ENCODE peak calls at places on chromosome 6, in five cellular contexts. G is AG09309, E is adrenal gland, O is sigmoid colon, U is cardiac fibroblast. L is an unnamed sample.

GRCh38 chr6:42158011-42158410 is 15.2 kb upstream of the GUCA1A start:
- DNase-seq in G (no peak), E (no peak), O (no peak), U (no peak), L (no peak)

GRCh38 chr6:44932651-44933091 is 395.5 kb upstream of the RUNX2 start:
- DNase-seq in G (no peak), E (no peak), O (no peak), U (no peak), L (no peak)

GRCh38 chr6:46410330-46410953 is 80.8 kb downstream of the RCAN2 start:
- DNase-seq in G (peak; percentile 32), E (peak; percentile 39), O (no peak), U (peak; percentile 74), L (peak; percentile 10)

GRCh38 chr6:151191477-151191995 is 48.2 kb upstream of the AKAP12 start:
- DNase-seq in G (no peak), E (no peak), O (no peak), U (no peak), L (no peak)

GRCh38 chr6:21791596-21791995 is 198.0 kb downstream of the SOX4 start:
- DNase-seq in G (no peak), E (no peak), O (no peak), U (peak; percentile 54), L (no peak)

GRCh38 chr6:18119236-18119635 is 3.2 kb downstream of the NHLRC1 start:
- DNase-seq in G (no peak), E (no peak), O (no peak), U (no peak), L (no peak)

GRCh38 chr6:55047433-55048044 is 126.8 kb upstream of the HCRTR2 start:
- DNase-seq in G (no peak), E (no peak), O (no peak), U (no peak), L (no peak)

GRCh38 chr6:70221025-70221714 is 81.7 kb downstream of the COL9A1 start:
- DNase-seq in G (no peak), E (no peak), O (no peak), U (peak; percentile 44), L (no peak)

GRCh38 chr6:142011156-142011555 is 121.6 kb upstream of the GJE1 start:
- DNase-seq in G (peak; percentile 29), E (no peak), O (no peak), U (peak; percentile 28), L (no peak)

GRCh38 chr6:48016027-48016755 is 94.8 kb downstream of the PTCHD4 start:
- DNase-seq in G (no peak), E (no peak), O (no peak), U (no peak), L (no peak)

GRCh38 chr6:11911535-11911934 is 100.6 kb upstream of the HIVEP1 start:
- DNase-seq in G (no peak), E (no peak), O (no peak), U (peak; percentile 3), L (no peak)

GRCh38 chr6:143038845-143039244 is 21.8 kb upstream of the AIG1 start:
- DNase-seq in G (no peak), E (no peak), O (no peak), U (no peak), L (no peak)

GRCh38 chr6:156718647-156719394 is 58.4 kb upstream of the ARID1B start:
- DNase-seq in G (peak; percentile 76), E (peak; percentile 62), O (peak; percentile 68), U (peak; percentile 46), L (no peak)

GRCh38 chr6:14212020-14212419 is 94.4 kb downstream of the CD83 start:
- DNase-seq in G (no peak), E (no peak), O (no peak), U (no peak), L (no peak)

GRCh38 chr6:87660226-87660886 is 41.7 kb downstream of the AKIRIN2 start:
- DNase-seq in G (peak; percentile 32), E (peak; percentile 78), O (no peak), U (peak; percentile 39), L (peak; percentile 57)

GRCh38 chr6:156791261-156791850 is 14.2 kb downstream of the ARID1B start:
- DNase-seq in G (no peak), E (no peak), O (no peak), U (peak; percentile 87), L (no peak)

GRCh38 chr6:22361576-22361975 is 64.7 kb upstream of the PRL start:
- DNase-seq in G (no peak), E (no peak), O (no peak), U (no peak), L (no peak)

GRCh38 chr6:163404825-163405265 is 9.7 kb upstream of the QKI start:
- DNase-seq in G (no peak), E (peak; percentile 70), O (peak; percentile 74), U (peak; percentile 87), L (no peak)

GRCh38 chr6:1612902-1613301 is 3.2 kb downstream of the FOXC1 start:
- DNase-seq in G (peak; percentile 56), E (no peak), O (no peak), U (peak; percentile 58), L (no peak)

GRCh38 chr6:18245079-18245478 is 19.3 kb downstream of the DEK start:
- DNase-seq in G (no peak), E (no peak), O (no peak), U (no peak), L (no peak)

GRCh38 chr6:82129814-82130213 is 117.7 kb downstream of the IBTK start:
- DNase-seq in G (no peak), E (no peak), O (no peak), U (no peak), L (no peak)

GRCh38 chr6:43275782-43276179 is 22.3 kb upstream of the SLC22A7 start:
- DNase-seq in G (no peak), E (no peak), O (no peak), U (no peak), L (no peak)

GRCh38 chr6:108945686-108946158 is 97.5 kb downstream of the ARMC2 start:
- DNase-seq in G (peak; percentile 18), E (peak; percentile 94), O (peak; percentile 90), U (peak; percentile 92), L (no peak)

GRCh38 chr6:141744971-141745370 is 387.8 kb upstream of the GJE1 start:
- DNase-seq in G (no peak), E (no peak), O (no peak), U (peak; percentile 60), L (no peak)

GRCh38 chr6:168979254-168979653 is 274.4 kb downstream of the THBS2 start:
- DNase-seq in G (no peak), E (no peak), O (no peak), U (no peak), L (no peak)

GRCh38 chr6:168985705-168986104 is 267.9 kb downstream of the THBS2 start:
- DNase-seq in G (no peak), E (no peak), O (no peak), U (no peak), L (no peak)

GRCh38 chr6:168988280-168988679 is 265.4 kb downstream of the THBS2 start:
- DNase-seq in G (no peak), E (no peak), O (no peak), U (no peak), L (no peak)

GRCh38 chr6:168981187-168981586 is 272.5 kb downstream of the THBS2 start:
- DNase-seq in G (no peak), E (no peak), O (no peak), U (no peak), L (no peak)

DNA sequence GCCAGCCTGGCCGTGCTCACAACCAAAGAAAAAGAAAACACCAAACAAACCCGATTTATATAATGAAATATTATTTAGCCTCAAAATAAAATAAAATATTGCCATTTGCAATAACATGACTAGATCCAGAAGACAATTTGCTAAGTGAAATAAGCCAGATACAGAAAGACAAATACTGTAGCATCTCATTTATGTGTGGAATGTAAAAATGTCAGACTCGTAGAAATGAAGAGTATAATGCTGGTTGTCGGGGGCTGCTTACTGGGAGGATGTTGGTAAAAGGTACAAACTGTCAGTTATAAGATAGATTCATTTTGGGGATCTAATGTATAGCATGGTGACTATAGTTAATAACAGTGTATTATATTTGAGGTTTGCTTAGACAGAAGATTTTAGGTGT is 269.7 kb downstream of the THBS2 start:
- DNase-seq in G (no peak), E (no peak), O (no peak), U (no peak), L (no peak)
- H3K4me3 ChIP-seq in G (no peak overlapping the region), E (no peak overlapping the region), O (no peak overlapping the region), U (no peak overlapping the region), L (no peak overlapping the region)

DNA sequence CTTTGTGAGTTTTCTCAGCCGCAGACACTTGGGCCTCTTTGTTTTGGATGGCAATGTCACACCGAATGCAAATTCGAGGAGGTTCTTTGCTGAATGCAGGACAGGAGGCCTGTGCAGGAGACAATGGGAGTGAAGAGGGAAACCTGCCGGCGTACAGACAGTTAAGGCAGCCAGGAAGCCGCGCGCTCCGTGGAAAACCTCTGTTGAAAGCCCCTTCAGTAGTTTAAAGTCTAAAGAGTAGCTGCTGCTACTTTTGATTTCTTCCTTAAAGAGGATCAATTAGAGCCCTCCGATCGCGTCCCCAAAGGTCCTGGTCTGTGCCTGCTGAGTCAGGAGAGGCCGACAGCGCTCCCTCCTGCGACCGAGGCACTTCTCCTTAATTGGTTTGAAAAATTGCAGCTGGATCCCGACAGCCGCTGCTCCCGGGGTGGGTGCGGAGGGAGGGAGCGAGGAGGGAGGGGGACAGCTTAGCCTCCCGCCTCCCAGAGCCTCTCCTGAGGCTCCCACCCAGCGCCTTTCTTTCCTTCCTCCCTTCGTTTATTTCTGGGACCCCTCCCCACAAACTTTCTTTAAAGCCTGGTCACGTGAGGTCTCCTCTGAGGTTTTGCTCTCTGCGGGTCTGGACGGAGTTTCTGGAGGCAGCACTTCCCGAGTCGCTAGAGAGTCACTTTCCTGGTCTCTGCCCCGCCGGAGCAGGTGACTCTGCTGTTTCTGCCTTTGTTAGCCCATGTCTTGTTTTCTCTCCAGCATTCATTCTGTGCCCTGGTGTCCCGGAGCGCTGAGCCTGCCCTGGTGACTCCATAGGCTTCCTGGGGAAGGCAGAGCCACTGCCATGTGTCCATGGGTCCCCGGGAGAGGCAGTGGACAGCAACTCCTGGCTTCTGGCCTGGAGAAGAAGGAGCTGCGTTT is 22.3 kb upstream of the RPP40 start:
- DNase-seq in G (no peak), E (peak; percentile 73), O (peak; percentile 91), U (peak; percentile 61), L (no peak)
- H3K4me3 ChIP-seq in G (peak overlapping the region; percentile 69), E (peak overlapping the region; percentile 33), O (peak overlapping the region; percentile 60), U (peak overlapping the region; percentile 52), L (peak overlapping the region; percentile 49)

DNA sequence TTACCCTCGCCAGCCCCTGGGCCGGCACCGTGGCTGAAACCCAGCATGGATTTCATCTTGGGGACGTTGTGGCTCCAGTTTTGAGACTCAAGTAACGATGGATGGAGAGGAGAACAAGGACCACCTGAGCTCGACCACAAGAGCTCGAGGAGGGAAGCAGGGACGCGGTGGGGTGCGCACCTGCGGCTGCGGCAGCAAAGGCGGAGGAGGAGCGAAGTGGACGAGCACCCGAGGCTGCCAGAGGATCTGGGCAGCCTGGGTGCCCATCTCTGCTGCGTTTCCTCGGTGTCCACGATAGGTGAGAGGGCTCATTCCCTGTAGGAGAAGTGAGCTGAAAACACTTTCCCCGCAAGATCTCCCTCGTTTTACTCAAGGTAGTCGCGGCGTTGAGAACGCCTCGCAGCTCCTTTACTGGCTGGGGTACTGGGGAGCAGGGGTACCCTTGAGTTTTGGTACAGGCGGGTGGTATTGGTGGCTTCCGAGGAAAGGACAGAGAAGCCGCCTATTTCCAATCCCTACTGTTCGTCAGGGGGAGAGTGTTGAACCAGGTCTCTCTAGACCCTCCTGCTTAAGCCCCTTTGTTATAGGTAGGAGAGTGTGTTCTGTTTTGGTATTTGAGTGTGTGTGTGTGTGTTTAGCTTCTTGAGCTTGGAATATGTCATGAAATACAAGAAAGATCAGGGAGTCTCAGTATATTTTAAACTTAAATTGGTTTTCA is 137.7 kb downstream of the TRIM27 start:
- DNase-seq in G (no peak), E (no peak), O (no peak), U (no peak), L (no peak)
- H3K4me3 ChIP-seq in G (no peak overlapping the region), E (no peak overlapping the region), O (no peak overlapping the region), U (no peak overlapping the region), L (no peak overlapping the region)

GRCh38 chr6:134182528-134182927 is 130.1 kb upstream of the SLC2A12 start:
- DNase-seq in G (no peak), E (no peak), O (no peak), U (no peak), L (no peak)
- H3K4me3 ChIP-seq in G (no peak overlapping the region), E (no peak overlapping the region), O (no peak overlapping the region), U (no peak overlapping the region), L (no peak overlapping the region)

GRCh38 chr6:126040394-126040793 is 54.1 kb downstream of the TRMT11 start:
- DNase-seq in G (no peak), E (no peak), O (no peak), U (no peak), L (no peak)
- H3K4me3 ChIP-seq in G (no peak overlapping the region), E (no peak overlapping the region), O (no peak overlapping the region), U (no peak overlapping the region), L (no peak overlapping the region)

L was measured in skeletal muscle cell.